ENCODE peak calls at places on chromosomes 13 and 19, in four cellular contexts. B is ovary, R is PC-3, H is left lung. F is an unnamed sample.
A peak's percentile ranks its signal among the peaks of the same experiment; 100 is the strongest.

GRCh38 chr19:29760752-29761502 is 45.9 kb upstream of the C19orf12 start:
- DNase-seq in H (peak; percentile 43), B (no peak), R (no peak), F (no peak)

GRCh38 chr19:23283925-23284324 is 33.7 kb upstream of the ZNF724 start:
- DNase-seq in R (peak; percentile 24), B (no peak), H (no peak), F (no peak)

GRCh38 chr19:45485301-45486077 is 11.4 kb downstream of the RTN2 start:
- DNase-seq in R (peak; percentile 93), B (peak; percentile 97), H (peak; percentile 100), F (no peak)

GRCh38 chr19:39408392-39409206 is 2.0 kb downstream of the ZFP36 start:
- DNase-seq in B (no peak), H (no peak), R (peak; percentile 58), F (no peak)

GRCh38 chr19:13984875-13985741 is 21.0 kb downstream of the RFX1 start:
- DNase-seq in B (no peak), H (peak; percentile 82), R (no peak), F (no peak)

GRCh38 chr13:79231887-79232286 is 174.2 kb downstream of the RBM26 start:
- DNase-seq in R (no peak), B (no peak), H (no peak), F (no peak)

GRCh38 chr19:8569066-8569761 is 8.0 kb downstream of the MYO1F start:
- DNase-seq in B (no peak), H (no peak), R (peak; percentile 96), F (peak; percentile 79)

GRCh38 chr19:39193785-39194184 is 3.0 kb upstream of the NCCRP1 start:
- DNase-seq in R (no peak), H (no peak), B (no peak), F (no peak)

GRCh38 chr13:70964124-70964523 is 855.9 kb upstream of the KLHL1 start:
- DNase-seq in R (peak; percentile 25), H (no peak), B (no peak), F (no peak)

GRCh38 chr13:30735025-30735967 is at the start of gene ALOX5AP:
- DNase-seq in B (no peak), H (no peak), R (no peak), F (no peak)

GRCh38 chr19:42396248-42396541 is 6.1 kb upstream of the CNFN start:
- DNase-seq in H (no peak), R (no peak), B (no peak), F (no peak)

GRCh38 chr19:12527034-12527836 is 24.0 kb downstream of the ZNF564 start:
- DNase-seq in H (no peak), R (peak; percentile 19), B (no peak), F (no peak)

GRCh38 chr13:111664060-111664459 is 343.6 kb downstream of the TEX29 start:
- DNase-seq in R (no peak), H (no peak), B (no peak), F (no peak)

GRCh38 chr19:50330365-50331078 is 1.3 kb upstream of the KCNC3 start:
- DNase-seq in B (peak; percentile 50), H (peak; percentile 93), R (peak; percentile 80), F (no peak)

GRCh38 chr13:33231339-33231738 is 54.2 kb downstream of the STARD13 start:
- DNase-seq in R (peak; percentile 22), H (no peak), B (no peak), F (no peak)

GRCh38 chr13:30409911-30410704 is 12.2 kb upstream of the UBE2L5 start:
- DNase-seq in R (peak; percentile 21), B (no peak), H (no peak), F (no peak)

GRCh38 chr13:58858870-58859371 is 1227.4 kb downstream of the PCDH17 start:
- DNase-seq in B (no peak), R (no peak), H (peak; percentile 65), F (no peak)

GRCh38 chr19:56642711-56643459 is at the start of gene SMIM17:
- DNase-seq in R (no peak), H (no peak), B (no peak), F (no peak)

GRCh38 chr19:22260499-22260898 is 25.7 kb upstream of the ZNF729 start:
- DNase-seq in R (peak; percentile 7), H (no peak), B (no peak), F (no peak)

GRCh38 chr19:51025809-51026553 is 435 bp downstream of the KLK11 start:
- DNase-seq in R (no peak), B (peak; percentile 54), H (no peak), F (no peak)

GRCh38 chr19:45677351-45678230 is 9.6 kb downstream of the GIPR start:
- DNase-seq in H (peak; percentile 91), R (peak; percentile 92), B (peak; percentile 62), F (no peak)

GRCh38 chr13:26784704-26785639 is 24.4 kb upstream of the GPR12 start:
- DNase-seq in H (peak; percentile 75), R (no peak), B (no peak), F (no peak)

DNA sequence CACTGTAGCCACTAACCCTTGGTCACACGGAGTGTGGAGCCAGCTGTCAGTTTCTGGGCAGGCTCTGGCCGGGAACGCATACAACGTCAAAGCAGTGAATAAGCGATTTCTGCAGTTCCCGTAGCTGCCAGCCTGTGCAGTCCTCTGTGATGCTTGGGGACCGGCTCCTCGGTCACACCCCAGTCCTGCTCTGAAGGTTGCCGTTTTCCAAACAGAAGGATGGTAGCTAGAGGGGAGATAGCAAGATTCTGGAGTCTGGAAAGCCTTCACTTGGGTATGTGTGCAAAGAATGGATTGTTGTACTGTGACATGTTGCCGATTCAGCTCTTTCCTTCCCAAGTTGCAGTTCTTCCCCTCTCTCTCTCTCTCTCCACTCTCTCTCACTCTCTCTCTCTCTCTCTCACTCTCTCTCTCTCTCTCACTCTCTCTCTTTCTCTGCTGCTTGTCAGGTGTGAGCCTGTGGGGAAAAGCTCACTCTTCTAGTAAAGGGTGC is 38.7 kb upstream of the C1QTNF9 start:
- DNase-seq in H (peak; percentile 91), R (no peak), B (peak; percentile 62), F (no peak)
- H3K4me3 ChIP-seq in H (peak overlapping the region; percentile 56), R (no peak overlapping the region), B (no peak overlapping the region), F (no peak overlapping the region)

GRCh38 chr13:50352720-50353491 is 337.7 kb downstream of the KCNRG start:
- DNase-seq in H (no peak), R (no peak), B (no peak), F (no peak)
- TF ChIP-seq CTCF in H (no peak), R (no peak), B (no peak), F (no peak)

GRCh38 chr19:54526972-54527371 is 24.3 kb downstream of the LAIR2 start:
- DNase-seq in R (no peak), B (no peak), H (no peak), F (no peak)
- H3K27me3 ChIP-seq in R (peaks cover 78% of the 10 kb centered on the region), B (no peaks in the 10 kb centered on the region), H (peaks cover 78% of the 10 kb centered on the region), F (no peaks in the 10 kb centered on the region)

GRCh38 chr13:90910240-90910639 is 437.2 kb upstream of the MIR17HG start:
- DNase-seq in B (no peak), R (no peak), H (no peak), F (no peak)

GRCh38 chr13:90908792-90909191 is 438.7 kb upstream of the MIR17HG start:
- DNase-seq in B (no peak), R (no peak), H (no peak), F (no peak)

GRCh38 chr13:90906554-90906953 is 440.9 kb upstream of the MIR17HG start:
- DNase-seq in H (no peak), B (no peak), R (no peak), F (no peak)

GRCh38 chr13:90912247-90912646 is 435.2 kb upstream of the MIR17HG start:
- DNase-seq in B (no peak), H (no peak), R (no peak), F (no peak)
- H3K4me3 ChIP-seq in B (no peak overlapping the region), H (no peak overlapping the region), R (no peak overlapping the region), F (no peak overlapping the region)

F was measured in BJ.